ENCODE peak calls at places on chromosomes 5 and 9, in four cellular contexts. G, S, I and W are unnamed samples.

GRCh38 chr5:59746261-59746765 is 147.2 kb downstream of the PDE4D start:
- DNase-seq in G (no peak), S (no peak), I (no peak), W (peak)

GRCh38 chr5:143186623-143187022 is 216.9 kb downstream of the NR3C1 start:
- DNase-seq in G (no peak), S (no peak), I (no peak), W (no peak)

GRCh38 chr9:77601476-77602056 is 46.6 kb downstream of the GNA14 start:
- DNase-seq in G (no peak), S (no peak), I (no peak), W (no peak)

GRCh38 chr9:133224762-133225161 is 15.7 kb upstream of the OBP2B start:
- DNase-seq in G (no peak), S (no peak), I (no peak), W (no peak)

GRCh38 chr9:15697459-15697858 is 144.6 kb downstream of the CCDC171 start:
- DNase-seq in G (peak), S (no peak), I (no peak), W (peak)

GRCh38 chr5:85951707-85952210 is 666.0 kb upstream of the COX7C start:
- DNase-seq in G (no peak), S (no peak), I (no peak), W (no peak)

GRCh38 chr5:181198905-181199519 is 6.0 kb downstream of the TRIM7 start:
- DNase-seq in G (no peak), S (peak), I (no peak), W (no peak)

GRCh38 chr5:157516626-157517325 is 56.8 kb downstream of the NIPAL4 start:
- DNase-seq in G (no peak), S (no peak), I (no peak), W (peak)

GRCh38 chr5:54704825-54705224 is 187.3 kb downstream of the SNX18 start:
- DNase-seq in G (no peak), S (no peak), I (no peak), W (no peak)

GRCh38 chr9:108467653-108468324 is 388.0 kb downstream of the ACTL7B start:
- DNase-seq in G (no peak), S (no peak), I (no peak), W (peak)

GRCh38 chr5:5298068-5298633 is 124.3 kb upstream of the ICE1 start:
- DNase-seq in G (no peak), S (no peak), I (no peak), W (no peak)

GRCh38 chr9:120710110-120710981 is 3.9 kb downstream of the MEGF9 start:
- DNase-seq in G (peak), S (no peak), I (peak), W (peak)

GRCh38 chr9:126587187-126588185 is 26.2 kb upstream of the LMX1B start:
- DNase-seq in G (peak), S (no peak), I (no peak), W (peak)

GRCh38 chr5:150009671-150010387 is 9.3 kb downstream of the HMGXB3 start:
- DNase-seq in G (no peak), S (no peak), I (no peak), W (peak)

GRCh38 chr9:130461218-130461630 is 16.5 kb downstream of the ASS1 start:
- DNase-seq in G (peak), S (peak), I (peak), W (peak)